ENCODE peak calls at places on chromosomes 1 and 21, in nine cellular contexts. R is NCI-H1417 treated with DMSO at 0.1 percent for 48 hours; X is K562; M is ascending aorta; H is HT1080; C is left ventricle myocardium inferior; P is stimulated activated CD8-positive, alpha-beta memory T cell treated with anti-CD3 and anti-CD28 coated beads, Interleukin-4, amount 100 ng/mL, for 1 hour; L is Calu3; Z is bronchial epithelial cell. I is an unnamed sample.

GRCh38 chr1:181998858-181999257 is 62.7 kb downstream of the ZNF648 start:
- DNase-seq in X (no peak), P (no peak), M (no peak), H (no peak), L (no peak), C (no peak), Z (no peak), R (no peak), I (no peak)

GRCh38 chr1:20194770-20195463 is 8.6 kb upstream of the PLA2G2C start:
- DNase-seq in Z (peak; percentile 46), H (peak; percentile 36), C (peak; percentile 65), L (peak; percentile 66), P (peak; percentile 20), M (no peak), R (no peak), X (peak; percentile 78), I (peak; percentile 32)

GRCh38 chr1:23768733-23769132 is 9.5 kb upstream of the PITHD1 start:
- DNase-seq in H (no peak), C (no peak), R (no peak), Z (no peak), P (no peak), X (no peak), M (no peak), L (no peak), I (no peak)

GRCh38 chr1:164885311-164885710 is 326.3 kb downstream of the PBX1 start:
- DNase-seq in R (no peak), H (no peak), L (no peak), X (no peak), C (no peak), Z (peak; percentile 68), P (no peak), M (no peak), I (no peak)

GRCh38 chr1:170194451-170194850 is 48.7 kb downstream of the NTMT2 start:
- DNase-seq in L (no peak), H (no peak), C (no peak), Z (no peak), X (no peak), M (no peak), R (no peak), P (no peak), I (no peak)

GRCh38 chr1:29112705-29113406 is 10.8 kb downstream of the TMEM200B start:
- DNase-seq in C (no peak), H (no peak), M (no peak), X (no peak), P (no peak), Z (no peak), R (no peak), L (no peak), I (no peak)

GRCh38 chr1:185574139-185574835 is 159.9 kb upstream of the HMCN1 start:
- DNase-seq in C (no peak), L (no peak), H (no peak), P (no peak), M (no peak), X (no peak), R (no peak), Z (peak; percentile 82), I (no peak)

GRCh38 chr1:27622828-27623227 is 12.2 kb downstream of the FGR start:
- DNase-seq in L (no peak), C (no peak), M (no peak), X (no peak), P (no peak), R (no peak), H (no peak), Z (no peak), I (no peak)

GRCh38 chr1:225480825-225481434 is 53.1 kb upstream of the LBR start:
- DNase-seq in Z (peak; percentile 44), M (no peak), H (peak; percentile 28), P (no peak), L (peak; percentile 89), R (peak; percentile 59), X (peak; percentile 81), C (no peak), I (no peak)

GRCh38 chr21:46114963-46115362 is 17.1 kb downstream of the COL6A2 start:
- DNase-seq in X (no peak), P (no peak), R (no peak), Z (no peak), L (no peak), C (peak; percentile 10), M (peak; percentile 3), H (no peak), I (no peak)

GRCh38 chr1:67980028-67980427 is 70.4 kb downstream of the DIRAS3 start:
- DNase-seq in P (no peak), M (no peak), L (no peak), R (no peak), H (peak; percentile 61), C (no peak), X (no peak), Z (no peak), I (no peak)

GRCh38 chr1:175016073-175016722 is 7.0 kb downstream of the MRPS14 start:
- DNase-seq in M (no peak), R (no peak), C (no peak), P (no peak), Z (no peak), X (no peak), L (no peak), H (no peak), I (peak; percentile 32)

GRCh38 chr1:38670544-38671122 is 188.9 kb downstream of the RRAGC start:
- DNase-seq in H (no peak), Z (no peak), R (no peak), C (no peak), P (no peak), X (no peak), M (no peak), L (no peak), I (no peak)

GRCh38 chr1:185813401-185813979 is 79.3 kb downstream of the HMCN1 start:
- DNase-seq in R (peak; percentile 24), H (peak; percentile 21), X (peak; percentile 14), P (no peak), Z (peak; percentile 65), C (no peak), L (peak; percentile 48), M (no peak), I (peak; percentile 79)

GRCh38 chr1:102897537-102897936 is 210.8 kb downstream of the COL11A1 start:
- DNase-seq in X (no peak), L (no peak), H (peak; percentile 58), P (no peak), M (no peak), R (no peak), C (no peak), Z (peak; percentile 47), I (peak; percentile 42)

GRCh38 chr1:11768821-11769220 is 6.8 kb downstream of the C1orf167 start:
- DNase-seq in R (no peak), Z (no peak), L (no peak), M (no peak), P (no peak), H (no peak), C (no peak), X (no peak), I (no peak)

GRCh38 chr1:77282866-77283539 is 1.2 kb downstream of the AK5 start:
- DNase-seq in M (no peak), X (no peak), Z (no peak), R (no peak), H (no peak), C (no peak), P (no peak), L (peak; percentile 12), I (no peak)

GRCh38 chr21:41620982-41621381 is 113.0 kb upstream of the TMPRSS2 start:
- DNase-seq in P (no peak), C (no peak), L (no peak), H (no peak), Z (peak; percentile 20), X (no peak), M (no peak), R (no peak), I (no peak)

GRCh38 chr21:42007541-42007940 is 2.6 kb downstream of the ZBTB21 start:
- DNase-seq in Z (no peak), C (no peak), L (no peak), H (no peak), M (no peak), R (no peak), P (no peak), X (no peak), I (peak; percentile 37)

GRCh38 chr1:229590119-229590518 is 31.6 kb upstream of the ABCB10 start:
- DNase-seq in X (no peak), R (no peak), L (no peak), C (no peak), Z (no peak), H (no peak), P (no peak), M (no peak), I (no peak)

GRCh38 chr1:16026723-16027484 is 5.1 kb downstream of the CLCNKA start:
- DNase-seq in Z (no peak), H (no peak), L (no peak), C (no peak), M (no peak), R (no peak), P (no peak), X (peak; percentile 88), I (no peak)

GRCh38 chr1:180951186-180951745 is 38.6 kb downstream of the KIAA1614 start:
- DNase-seq in X (no peak), R (no peak), L (no peak), H (no peak), M (no peak), C (no peak), Z (no peak), P (no peak), I (no peak)

GRCh38 chr21:22925032-22925431 is 1926.8 kb downstream of the NCAM2 start:
- DNase-seq in C (no peak), L (no peak), Z (no peak), R (no peak), X (no peak), H (no peak), M (no peak), P (no peak), I (no peak)

GRCh38 chr1:8213676-8214075 is 104.2 kb upstream of the SLC45A1 start:
- DNase-seq in M (no peak), R (no peak), L (no peak), H (no peak), Z (no peak), C (no peak), X (no peak), P (no peak), I (no peak)

GRCh38 chr1:168009322-168009721 is 72.5 kb upstream of the MPC2 start:
- DNase-seq in L (no peak), C (no peak), R (no peak), X (no peak), H (no peak), P (no peak), M (no peak), Z (no peak), I (no peak)

GRCh38 chr1:227487606-227488005 is 75.8 kb upstream of the ZNF678 start:
- DNase-seq in R (no peak), Z (no peak), M (no peak), H (no peak), C (no peak), X (no peak), P (no peak), L (no peak), I (no peak)

I was measured in RKO.